ENCODE peak calls at places on chromosomes 7 and 10, in five cellular contexts. Q is HepG2, L is H1, H is GM12878, X is K562. T is an unnamed sample.
A peak's percentile ranks its signal among the peaks of the same experiment; 100 is the strongest.

GRCh38 chr7:144459635-144460034 is 56.1 kb upstream of the NOBOX start:
- DNase-seq in Q (no peak), L (no peak), H (no peak), X (no peak), T (no peak)

GRCh38 chr7:144812379-144813283 is 23.2 kb downstream of the TPK1 start:
- DNase-seq in Q (no peak), L (no peak), H (no peak), X (no peak), T (no peak)

GRCh38 chr10:78367012-78367411 is 333.3 kb downstream of the RPS24 start:
- DNase-seq in Q (no peak), L (no peak), H (no peak), X (no peak), T (no peak)

GRCh38 chr10:21976739-21977138 is 26.8 kb downstream of the DNAJC1 start:
- DNase-seq in Q (no peak), L (peak; percentile 27), H (no peak), X (no peak), T (no peak)

GRCh38 chr7:96548664-96549063 is 161.0 kb downstream of the SEM1 start:
- DNase-seq in Q (peak; percentile 76), L (no peak), H (no peak), X (no peak), T (no peak)

GRCh38 chr10:131979821-131980270 is 1.9 kb downstream of the BNIP3 start:
- DNase-seq in Q (peak; percentile 51), L (no peak), H (no peak), X (peak; percentile 48), T (no peak)

GRCh38 chr7:105502173-105502572 is 19.9 kb downstream of the PUS7 start:
- DNase-seq in Q (no peak), L (no peak), H (no peak), X (no peak), T (no peak)

GRCh38 chr7:128869944-128870285 is 7.3 kb downstream of the ATP6V1F start:
- DNase-seq in Q (no peak), L (no peak), H (no peak), X (no peak), T (no peak)

GRCh38 chr7:101622609-101623178 is 6.4 kb downstream of the MYL10 start:
- DNase-seq in Q (no peak), L (no peak), H (no peak), X (no peak), T (no peak)

GRCh38 chr10:12513003-12513365 is 163.6 kb downstream of the CAMK1D start:
- DNase-seq in Q (no peak), L (no peak), H (no peak), X (no peak), T (no peak)

GRCh38 chr7:34523233-34523918 is 134.6 kb upstream of the NPSR1 start:
- DNase-seq in Q (no peak), L (no peak), H (no peak), X (no peak), T (no peak)

GRCh38 chr10:81862596-81862995 is 12.4 kb upstream of the NRG3 start:
- DNase-seq in Q (no peak), L (no peak), H (no peak), X (no peak), T (no peak)

GRCh38 chr7:23955145-23955544 is 245.1 kb downstream of the STK31 start:
- DNase-seq in Q (no peak), L (no peak), H (no peak), X (no peak), T (no peak)

GRCh38 chr7:69232445-69233376 is 365.6 kb upstream of the AUTS2 start:
- DNase-seq in Q (no peak), L (peak; percentile 91), H (no peak), X (no peak), T (peak; percentile 68)

GRCh38 chr7:30973791-30974604 is 10.2 kb downstream of the GHRHR start:
- DNase-seq in Q (no peak), L (no peak), H (no peak), X (no peak), T (no peak)

GRCh38 chr7:29806131-29806792 is at the start of gene WIPF3:
- DNase-seq in Q (no peak), L (no peak), H (no peak), X (peak; percentile 89), T (peak; percentile 70)

DNA sequence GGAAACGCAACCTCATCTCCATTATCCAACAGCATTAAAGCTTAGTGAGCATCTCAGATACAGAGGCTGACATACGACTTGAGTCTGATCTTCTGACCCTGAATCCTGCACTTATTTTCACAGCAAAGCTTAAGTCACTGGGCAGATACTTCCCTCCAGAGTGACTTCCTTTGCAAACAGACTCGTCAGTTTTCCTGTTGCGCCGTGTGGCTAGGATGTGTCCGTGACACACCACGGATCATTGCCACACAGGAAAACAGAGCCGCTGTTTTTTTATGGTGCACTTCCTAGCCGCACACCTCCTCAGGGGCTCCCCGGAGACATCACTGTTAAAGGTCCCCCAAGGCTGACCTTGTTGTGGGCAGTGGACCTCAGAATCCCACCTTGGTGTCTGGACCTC is 94.9 kb upstream of the MKI67 start:
- DNase-seq in Q (no peak), L (no peak), H (no peak), X (no peak), T (no peak)
- TF ChIP-seq ATF3 in Q (no peak), L (no peak), H (no peak), X (no peak), T (no peak)

GRCh38 chr7:37732880-37733279 is 49.3 kb downstream of the GPR141 start:
- DNase-seq in Q (no peak), L (no peak), H (no peak), X (no peak), T (no peak)
- TF ChIP-seq USF2 in Q (no peak), L (no peak), H (no peak), X (no peak), T (no peak)

DNA sequence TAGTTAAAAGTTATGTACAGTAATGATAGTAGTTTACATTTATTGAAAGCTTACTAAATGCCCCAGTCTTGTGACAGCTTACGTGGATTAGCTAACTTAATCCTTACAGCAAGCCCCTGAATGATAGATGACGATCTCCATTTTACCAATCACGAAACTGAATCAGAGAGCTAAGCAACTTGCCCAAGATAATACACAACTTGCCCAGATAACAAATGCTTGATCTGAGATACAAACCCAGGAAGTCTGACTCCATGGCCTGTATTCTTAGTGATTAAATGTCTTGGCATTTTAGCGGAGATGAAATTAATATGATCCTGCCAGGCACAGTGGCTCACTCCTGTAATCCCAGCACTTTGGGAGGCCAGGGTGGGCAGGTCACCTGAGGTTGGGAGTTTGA is 46.9 kb upstream of the FMC1 start:
- DNase-seq in Q (no peak), L (no peak), H (no peak), X (no peak), T (no peak)
- TF ChIP-seq ATF3 in Q (no peak), L (no peak), H (no peak), X (no peak), T (no peak)

GRCh38 chr10:17200035-17200884 is 1.2 kb downstream of the TRDMT1 start:
- DNase-seq in Q (no peak), L (no peak), H (no peak), X (no peak), T (no peak)

GRCh38 chr10:17196573-17196972 is 4.9 kb downstream of the TRDMT1 start:
- DNase-seq in Q (no peak), L (no peak), H (no peak), X (peak; percentile 31), T (no peak)

GRCh38 chr10:17201165-17202013 is at the start of gene TRDMT1:
- DNase-seq in Q (peak; percentile 67), L (peak; percentile 71), H (no peak), X (peak; percentile 87), T (peak; percentile 80)

GRCh38 chr10:17200885-17201164 is 647 bp downstream of the TRDMT1 start:
- DNase-seq in Q (no peak), L (no peak), H (no peak), X (no peak), T (no peak)

GRCh38 chr10:17199351-17199804 is 2.1 kb downstream of the TRDMT1 start:
- DNase-seq in Q (no peak), L (no peak), H (no peak), X (no peak), T (no peak)
- TF ChIP-seq USF2 in Q (no peak), L (no peak), H (no peak), X (no peak), T (no peak)